ENCODE peak calls at places on chromosomes 5 and 9, in five cellular contexts. G, Q, H, L and J are unnamed samples.
A peak's percentile ranks its signal among the peaks of the same experiment; 100 is the strongest.

GRCh38 chr5:173962436-173962835 is 26.5 kb upstream of the C5orf47 start:
- DNase-seq in G (no peak), Q (no peak), H (no peak), L (no peak), J (no peak)

GRCh38 chr9:121945849-121946248 is 147.3 kb downstream of the TTLL11 start:
- DNase-seq in G (no peak), Q (no peak), H (no peak), L (no peak), J (no peak)

GRCh38 chr5:85841653-85842052 is 776.1 kb upstream of the COX7C start:
- DNase-seq in G (no peak), Q (no peak), H (no peak), L (no peak), J (no peak)

GRCh38 chr5:130652178-130652577 is 512.9 kb downstream of the HINT1 start:
- DNase-seq in G (no peak), Q (no peak), H (no peak), L (no peak), J (no peak)

GRCh38 chr9:136011376-136011702 is 50.2 kb upstream of the UBAC1 start:
- DNase-seq in G (no peak), Q (no peak), H (no peak), L (no peak), J (no peak)

GRCh38 chr9:126844085-126844484 is 16.4 kb upstream of the ZBTB34 start:
- DNase-seq in G (no peak), Q (peak; percentile 20), H (no peak), L (no peak), J (no peak)

GRCh38 chr9:112719696-112720095 is 1.8 kb upstream of the INIP start:
- DNase-seq in G (no peak), Q (no peak), H (no peak), L (no peak), J (no peak)

GRCh38 chr9:124733964-124734740 is 37.0 kb downstream of the NR6A1 start:
- DNase-seq in G (no peak), Q (no peak), H (peak; percentile 19), L (no peak), J (no peak)

GRCh38 chr5:16615737-16616535 is 861 bp downstream of the RETREG1 start:
- DNase-seq in G (no peak), Q (no peak), H (no peak), L (no peak), J (no peak)

GRCh38 chr5:132812123-132812948 is 766 bp upstream of the SOWAHA start:
- DNase-seq in G (no peak), Q (no peak), H (peak; percentile 26), L (no peak), J (no peak)

GRCh38 chr9:17425379-17425778 is 153.5 kb upstream of the SH3GL2 start:
- DNase-seq in G (no peak), Q (no peak), H (no peak), L (no peak), J (no peak)

GRCh38 chr9:127925959-127926949 is 4.3 kb downstream of the PIP5KL1 start:
- DNase-seq in G (no peak), Q (no peak), H (no peak), L (no peak), J (no peak)